ENCODE peak calls at places on chromosomes 1 and 21, in seven cellular contexts. E is NB4, B is endothelial cell of umbilical vein, A is fibroblast of villous mesenchyme, X is stomach, I is left ventricle myocardium inferior, M is AG10803. S is an unnamed sample.

GRCh38 chr1:6010554-6010953 is 18.3 kb upstream of the NPHP4 start:
- DNase-seq in X (no peak), M (no peak), E (no peak), A (no peak), I (no peak), B (no peak), S (no peak)

GRCh38 chr1:84442256-84442655 is 36.8 kb upstream of the RPF1 start:
- DNase-seq in I (no peak), B (peak; percentile 89), A (peak; percentile 91), E (peak; percentile 91), X (no peak), M (peak; percentile 94), S (peak; percentile 58)

GRCh38 chr1:165114022-165114888 is 242.3 kb downstream of the LMX1A start:
- DNase-seq in M (peak; percentile 53), A (peak; percentile 44), B (peak; percentile 48), X (no peak), I (no peak), E (peak; percentile 26), S (no peak)

GRCh38 chr1:159869607-159870006 is 7.2 kb upstream of the VSIG8 start:
- DNase-seq in E (no peak), A (no peak), M (no peak), I (no peak), B (no peak), X (no peak), S (no peak)

GRCh38 chr1:108817016-108817415 is 39.9 kb downstream of the AKNAD1 start:
- DNase-seq in I (no peak), X (no peak), B (no peak), M (peak; percentile 91), A (peak; percentile 63), E (no peak), S (no peak)

GRCh38 chr1:213389061-213389581 is 338.1 kb downstream of the RPS6KC1 start:
- DNase-seq in E (no peak), M (no peak), I (no peak), B (no peak), X (no peak), A (no peak), S (no peak)

GRCh38 chr1:205279986-205280385 is 41.6 kb downstream of the NUAK2 start:
- DNase-seq in B (no peak), I (no peak), M (no peak), A (no peak), X (no peak), E (no peak), S (no peak)

GRCh38 chr1:211589782-211590721 is 11.1 kb upstream of the SLC30A1 start:
- DNase-seq in M (peak; percentile 87), X (peak; percentile 47), A (peak; percentile 93), I (peak; percentile 71), E (peak; percentile 94), B (no peak), S (no peak)

GRCh38 chr1:241990040-241990439 is 8.9 kb downstream of the MAP1LC3C start:
- DNase-seq in B (no peak), I (peak; percentile 77), E (no peak), M (peak; percentile 95), X (peak; percentile 40), A (peak; percentile 94), S (peak; percentile 79)

GRCh38 chr1:117138556-117138955 is 17.0 kb upstream of the TRIM45 start:
- DNase-seq in X (no peak), E (no peak), A (no peak), I (no peak), B (no peak), M (no peak), S (no peak)

GRCh38 chr1:245956225-245956624 is 550.9 kb downstream of the SMYD3 start:
- DNase-seq in B (peak; percentile 77), E (no peak), M (no peak), A (no peak), X (no peak), I (no peak), S (no peak)

GRCh38 chr1:26493905-26494304 is 21.7 kb downstream of the HMGN2 start:
- DNase-seq in E (no peak), X (no peak), A (no peak), B (no peak), M (no peak), I (no peak), S (no peak)

GRCh38 chr1:223258751-223259177 is 105.2 kb downstream of the SUSD4 start:
- DNase-seq in I (no peak), B (no peak), A (peak; percentile 47), X (peak; percentile 39), E (peak; percentile 28), M (peak; percentile 56), S (peak; percentile 47)

GRCh38 chr1:53572061-53572801 is 113.0 kb downstream of the DMRTB1 start:
- DNase-seq in B (no peak), X (no peak), I (no peak), M (peak; percentile 72), A (peak; percentile 50), E (no peak), S (peak; percentile 45)

GRCh38 chr1:3775498-3776230 is 3.1 kb downstream of the SMIM1 start:
- DNase-seq in B (no peak), I (peak; percentile 57), A (peak; percentile 83), M (peak; percentile 33), X (peak; percentile 55), E (peak; percentile 79), S (peak; percentile 37)
- TF ChIP-seq CTCF in B (no peak), I (no peak), A (peak; percentile 33), M (no peak), X (no peak), E (peak; percentile 33), S (peak; percentile 54)

DNA sequence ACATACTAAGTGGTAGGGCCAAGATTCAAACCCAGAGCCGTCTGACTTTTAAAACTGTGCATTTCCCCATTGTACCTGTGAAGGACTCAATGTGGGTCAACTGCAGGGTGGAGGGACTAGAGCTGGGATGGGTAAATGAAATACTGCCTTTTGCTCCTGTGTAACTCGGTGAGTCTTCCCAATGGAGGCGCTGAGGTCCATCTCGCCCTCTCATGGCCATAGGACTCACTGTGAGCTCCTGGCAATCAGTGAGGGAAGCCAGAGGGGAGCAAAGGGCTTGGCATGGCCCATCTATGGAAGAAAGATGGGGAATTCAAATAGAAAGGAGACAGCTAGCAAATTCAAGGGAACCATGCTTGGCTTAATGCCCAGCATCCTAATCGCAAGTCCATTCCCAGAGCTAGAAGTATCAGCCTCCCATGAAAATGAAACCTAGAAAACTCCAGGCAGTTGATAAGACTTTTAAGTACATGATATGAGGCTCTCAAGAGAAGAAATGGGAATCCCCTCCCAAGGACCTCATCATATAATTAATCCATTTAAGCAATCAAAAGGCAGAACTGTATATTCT is 25.4 kb upstream of the CGN start:
- DNase-seq in I (no peak), B (no peak), M (no peak), A (peak; percentile 13), X (no peak), E (no peak), S (no peak)
- TF ChIP-seq CTCF in I (no peak), B (no peak), M (no peak), A (no peak), X (no peak), E (no peak), S (no peak)

GRCh38 chr1:50959913-50960844 is at the start of gene FAF1:
- DNase-seq in A (peak; percentile 97), E (peak; percentile 98), X (peak; percentile 98), I (peak; percentile 97), B (peak; percentile 98), M (peak; percentile 94), S (peak; percentile 86)
- TF ChIP-seq CTCF in A (peak; percentile 22), E (no peak), X (no peak), I (peak; percentile 46), B (no peak), M (peak; percentile 17), S (no peak)

GRCh38 chr21:38958940-38959685 is 153.4 kb downstream of the ETS2 start:
- DNase-seq in X (no peak), I (no peak), M (peak; percentile 77), E (peak; percentile 67), B (no peak), A (peak; percentile 99), S (peak; percentile 87)
- TF ChIP-seq CTCF in X (no peak), I (no peak), M (no peak), E (no peak), B (no peak), A (no peak), S (no peak)

S was measured in kidney epithelial cell.